ENCODE peak calls at places on chromosome 15, in five cellular contexts. P is lower leg skin, U is colonic mucosa, T is AG10803, Q is WERI-Rb-1. Y is an unnamed sample.

GRCh38 chr15:70806992-70807712 is 43.8 kb upstream of the UACA start:
- DNase-seq in P (peak), U (no peak), T (no peak), Q (no peak), Y (no peak)

GRCh38 chr15:100572362-100572983 is 29.5 kb downstream of the LINS1 start:
- DNase-seq in P (no peak), U (no peak), T (peak), Q (no peak), Y (no peak)

GRCh38 chr15:44482088-44482487 is 54.7 kb downstream of the CTDSPL2 start:
- DNase-seq in P (no peak), U (no peak), T (no peak), Q (no peak), Y (no peak)

GRCh38 chr15:58490405-58491150 is 58.8 kb downstream of the LIPC start:
- DNase-seq in P (no peak), U (no peak), T (no peak), Q (no peak), Y (no peak)

GRCh38 chr15:99514306-99514705 is 51.5 kb upstream of the MEF2A start:
- DNase-seq in P (no peak), U (no peak), T (no peak), Q (no peak), Y (no peak)

GRCh38 chr15:68217341-68217740 is 12.2 kb downstream of the CLN6 start:
- DNase-seq in P (no peak), U (no peak), T (no peak), Q (no peak), Y (no peak)

GRCh38 chr15:43912991-43913927 is 86.5 kb downstream of the WDR76 start:
- DNase-seq in P (peak), U (no peak), T (peak), Q (no peak), Y (peak)

GRCh38 chr15:74196175-74196574 is 6.4 kb downstream of the STRA6 start:
- DNase-seq in P (no peak), U (peak), T (peak), Q (no peak), Y (peak)

GRCh38 chr15:100740105-100740504 is 137.7 kb downstream of the ASB7 start:
- DNase-seq in P (no peak), U (no peak), T (peak), Q (no peak), Y (no peak)

GRCh38 chr15:99978426-99978825 is 245.2 kb upstream of the LYSMD4 start:
- DNase-seq in P (no peak), U (no peak), T (no peak), Q (no peak), Y (no peak)

GRCh38 chr15:73994912-73995622 is 551 bp downstream of the PML start:
- DNase-seq in P (no peak), U (peak), T (peak), Q (no peak), Y (no peak)

GRCh38 chr15:89783861-89784685 is 7.9 kb downstream of the MESP2 start:
- DNase-seq in P (no peak), U (peak), T (no peak), Q (peak), Y (no peak)

GRCh38 chr15:72207576-72208085 is 10.0 kb upstream of the GRAMD2A start:
- DNase-seq in P (no peak), U (no peak), T (no peak), Q (no peak), Y (no peak)

GRCh38 chr15:88187195-88187594 is 69.3 kb downstream of the NTRK3 start:
- DNase-seq in P (no peak), U (no peak), T (no peak), Q (no peak), Y (no peak)

GRCh38 chr15:68113273-68113672 is 59.2 kb downstream of the PIAS1 start:
- DNase-seq in P (no peak), U (no peak), T (peak), Q (no peak), Y (peak)

GRCh38 chr15:29671308-29671981 is 150.8 kb downstream of the TJP1 start:
- DNase-seq in P (no peak), U (no peak), T (peak), Q (no peak), Y (no peak)

GRCh38 chr15:57550640-57551039 is 41.1 kb upstream of the MYZAP start:
- DNase-seq in P (no peak), U (peak), T (no peak), Q (no peak), Y (no peak)

GRCh38 chr15:77846360-77846759 is 213.6 kb upstream of the LINGO1 start:
- DNase-seq in P (no peak), U (no peak), T (peak), Q (no peak), Y (no peak)

DNA sequence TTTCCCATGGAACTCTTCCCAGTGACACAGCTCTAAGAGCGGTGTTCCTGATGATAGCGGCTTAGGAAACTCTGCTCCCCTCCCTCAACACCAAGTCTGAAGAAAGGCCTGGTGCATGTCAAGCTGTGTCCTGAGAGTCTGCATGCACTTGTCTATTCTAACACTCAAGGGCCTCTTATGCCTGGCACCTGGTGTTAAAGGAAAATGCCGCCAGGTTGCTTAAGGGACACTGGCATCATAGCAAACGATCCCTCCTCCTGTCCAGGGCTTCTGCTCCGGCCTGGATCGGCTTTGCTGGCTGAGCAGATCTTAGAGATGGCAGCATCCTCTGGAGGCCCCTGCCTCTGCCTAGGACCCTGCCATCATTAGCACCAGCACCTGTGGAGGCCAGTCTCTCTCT is 121.7 kb downstream of the MEGF11 start:
- DNase-seq in P (no peak), U (no peak), T (no peak), Q (no peak), Y (no peak)
- TF ChIP-seq CTCF in P (no peak), U (no peak), T (no peak), Q (no peak), Y (no peak)

GRCh38 chr15:47715402-47715801 is 1.9 kb upstream of the SEMA6D start:
- DNase-seq in P (no peak), U (no peak), T (no peak), Q (no peak), Y (no peak)

GRCh38 chr15:47715856-47716445 is 1.4 kb upstream of the SEMA6D start:
- DNase-seq in P (no peak), U (peak), T (peak), Q (no peak), Y (no peak)

GRCh38 chr15:47718474-47719440 is 1.5 kb downstream of the SEMA6D start:
- DNase-seq in P (no peak), U (peak), T (no peak), Q (peak), Y (no peak)

GRCh38 chr15:47719730-47720129 is 2.4 kb downstream of the SEMA6D start:
- DNase-seq in P (no peak), U (no peak), T (no peak), Q (no peak), Y (no peak)

DNA sequence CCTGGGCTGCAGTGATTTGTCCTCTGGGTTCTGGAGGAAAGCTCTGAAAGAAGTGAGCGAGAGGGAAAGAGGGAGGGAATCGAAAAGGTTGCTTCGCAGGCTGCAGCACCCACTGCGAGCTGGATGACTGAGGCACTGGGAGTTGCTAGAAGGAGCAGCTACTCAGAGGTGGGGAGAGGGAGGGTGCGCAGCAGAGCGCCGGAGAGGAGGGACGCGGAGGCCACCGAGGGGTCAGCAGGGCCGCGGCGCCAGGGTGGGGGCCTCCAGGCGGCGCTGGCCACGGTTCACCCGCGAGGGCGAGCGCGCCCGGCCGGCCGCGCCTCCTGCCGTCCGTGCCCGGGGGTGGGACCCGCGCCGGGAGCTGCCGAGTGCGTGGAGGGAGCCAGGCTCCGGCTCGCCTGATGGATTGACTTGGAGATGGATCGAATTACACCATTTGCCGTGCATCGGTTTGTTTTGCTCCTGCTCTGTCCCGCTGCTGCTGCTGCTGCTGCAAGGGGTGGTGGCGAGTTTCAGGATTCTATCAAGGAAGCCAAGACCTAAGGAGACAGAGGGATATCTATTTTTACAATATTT is at the start of gene SEMA6D:
- DNase-seq in P (peak), U (peak), T (peak), Q (peak), Y (peak)
- H3K4me3 ChIP-seq in P (peak), U (peak), T (peak), Q (peak), Y (peak)

DNA sequence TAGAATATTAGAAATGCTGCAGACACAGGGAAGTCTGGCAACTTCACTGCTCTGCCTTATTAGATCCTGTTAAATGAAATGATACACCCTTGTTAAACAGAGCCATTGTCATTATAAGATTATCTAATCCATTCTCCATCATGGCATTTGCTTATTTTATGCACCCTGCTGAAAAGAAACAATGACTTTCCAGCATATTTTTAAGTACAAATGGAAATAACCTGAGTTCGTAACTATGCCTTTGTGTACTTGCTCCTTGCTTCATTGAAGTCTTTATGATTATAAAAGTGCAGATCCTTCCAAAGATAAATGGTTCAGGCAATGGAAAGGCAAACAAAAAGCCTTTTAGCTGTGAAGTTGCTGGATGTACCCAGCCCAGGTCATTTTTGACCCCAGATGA is 195.7 kb downstream of the AGBL1 start:
- DNase-seq in P (no peak), U (no peak), T (no peak), Q (no peak), Y (no peak)
- TF ChIP-seq CTCF in P (no peak), U (no peak), T (no peak), Q (no peak), Y (no peak)

DNA sequence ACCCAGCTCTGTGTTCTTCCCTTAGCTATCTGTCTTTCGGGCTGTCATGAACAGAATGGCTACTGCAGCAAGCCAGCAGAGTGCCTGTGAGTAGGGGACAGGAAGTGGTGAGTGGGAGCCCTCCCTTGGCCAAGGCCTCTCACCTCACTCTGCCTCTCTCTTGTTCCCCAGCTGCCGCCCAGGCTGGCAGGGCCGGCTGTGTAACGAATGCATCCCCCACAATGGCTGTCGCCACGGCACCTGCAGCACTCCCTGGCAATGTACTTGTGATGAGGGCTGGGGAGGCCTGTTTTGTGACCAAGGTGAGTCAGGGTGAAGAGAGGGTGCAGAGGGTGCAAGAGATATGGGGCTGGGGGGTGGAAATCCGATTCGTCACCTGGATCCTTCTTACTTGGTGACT is 3.0 kb downstream of the DLL4 start:
- DNase-seq in P (no peak), U (peak), T (no peak), Q (no peak), Y (no peak)
- H3K4me3 ChIP-seq in P (no peak), U (peak), T (no peak), Q (no peak), Y (no peak)